ENCODE peak calls at places on chromosomes 11 and 22, in ten cellular contexts. N, L, O, H, T, Q, J, X, E and U are unnamed samples.

GRCh38 chr22:20113551-20114310 is 2.2 kb upstream of the RANBP1 start:
- DNase-seq in N (no peak), L (no peak), O (no peak), H (no peak), T (no peak), Q (no peak), J (no peak), X (no peak), E (no peak), U (no peak)

GRCh38 chr11:34679681-34680080 is 58.8 kb downstream of the EHF start:
- DNase-seq in N (no peak), L (no peak), O (no peak), H (no peak), T (no peak), Q (no peak), J (no peak), X (no peak), E (no peak), U (no peak)

GRCh38 chr11:8360086-8360828 is 96.6 kb upstream of the LMO1 start:
- DNase-seq in N (no peak), L (no peak), O (peak), H (no peak), T (no peak), Q (peak), J (no peak), X (no peak), E (no peak), U (no peak)

GRCh38 chr11:64850979-64851567 is 6.6 kb upstream of the CDC42BPG start:
- DNase-seq in N (peak), L (no peak), O (no peak), H (no peak), T (no peak), Q (no peak), J (no peak), X (no peak), E (no peak), U (no peak)

GRCh38 chr22:38681784-38682335 is at the start of gene TOMM22:
- DNase-seq in N (peak), L (peak), O (peak), H (no peak), T (peak), Q (peak), J (peak), X (peak), E (peak), U (peak)

GRCh38 chr22:38835888-38836301 is 7.9 kb downstream of the NPTXR start:
- DNase-seq in N (no peak), L (no peak), O (no peak), H (peak), T (peak), Q (no peak), J (no peak), X (no peak), E (no peak), U (no peak)

GRCh38 chr22:18115844-18116480 is 5.4 kb downstream of the TUBA8 start:
- DNase-seq in N (no peak), L (no peak), O (no peak), H (no peak), T (no peak), Q (no peak), J (no peak), X (no peak), E (no peak), U (no peak)

GRCh38 chr22:46078241-46079092 is 71.9 kb upstream of the PPARA start:
- DNase-seq in N (no peak), L (no peak), O (peak), H (no peak), T (no peak), Q (no peak), J (no peak), X (no peak), E (peak), U (no peak)

GRCh38 chr11:88338223-88338661 is 706 bp upstream of the CTSC start:
- DNase-seq in N (peak), L (no peak), O (no peak), H (peak), T (peak), Q (peak), J (peak), X (peak), E (peak), U (peak)

GRCh38 chr11:116853461-116854073 is 16.1 kb upstream of the APOA1 start:
- DNase-seq in N (peak), L (peak), O (no peak), H (peak), T (peak), Q (peak), J (peak), X (peak), E (peak), U (peak)

GRCh38 chr22:26585104-26585790 is 4.7 kb downstream of the TPST2 start:
- DNase-seq in N (no peak), L (peak), O (no peak), H (no peak), T (peak), Q (peak), J (no peak), X (peak), E (peak), U (no peak)

GRCh38 chr11:45209904-45210699 is 63.7 kb downstream of the PRDM11 start:
- DNase-seq in N (no peak), L (no peak), O (peak), H (no peak), T (peak), Q (no peak), J (no peak), X (peak), E (peak), U (no peak)

GRCh38 chr22:42379961-42380537 is 52.2 kb downstream of the NFAM1 start:
- DNase-seq in N (no peak), L (no peak), O (no peak), H (no peak), T (no peak), Q (no peak), J (no peak), X (no peak), E (no peak), U (no peak)

GRCh38 chr22:32991353-32992115 is 66.6 kb downstream of the SYN3 start:
- DNase-seq in N (no peak), L (no peak), O (no peak), H (no peak), T (no peak), Q (no peak), J (no peak), X (no peak), E (peak), U (no peak)

GRCh38 chr11:1205121-1205986 is 17.5 kb upstream of the MUC5B start:
- DNase-seq in N (no peak), L (no peak), O (peak), H (no peak), T (no peak), Q (no peak), J (no peak), X (no peak), E (no peak), U (no peak)

GRCh38 chr11:21257461-21257860 is 588.1 kb downstream of the NELL1 start:
- DNase-seq in N (no peak), L (no peak), O (no peak), H (no peak), T (no peak), Q (no peak), J (no peak), X (no peak), E (no peak), U (no peak)